ENCODE peak calls at places on chromosome 13, in five cellular contexts. V is MM.1S, K is IMR-90, W is breast epithelium, Q is SK-N-SH. L is an unnamed sample.

GRCh38 chr13:55402867-55403266 is 1737.9 kb upstream of the PRR20A start:
- DNase-seq in Q (no peak), K (no peak), W (no peak), V (no peak), L (no peak)

GRCh38 chr13:88189724-88190123 is 518.6 kb downstream of the SLITRK5 start:
- DNase-seq in K (no peak), Q (no peak), W (no peak), V (no peak), L (no peak)

GRCh38 chr13:28181413-28181812 is 43.1 kb downstream of the PAN3 start:
- DNase-seq in Q (no peak), V (no peak), W (no peak), K (peak), L (no peak)

GRCh38 chr13:36310417-36311108 is 12.9 kb upstream of the CCDC169 start:
- DNase-seq in W (no peak), Q (no peak), K (peak), V (no peak), L (no peak)

GRCh38 chr13:104831823-104832222 is 1703.6 kb downstream of the EFNB2 start:
- DNase-seq in Q (no peak), V (no peak), W (no peak), K (no peak), L (no peak)

GRCh38 chr13:77034883-77035282 is 7.9 kb upstream of the FBXL3 start:
- DNase-seq in Q (no peak), V (no peak), K (peak), W (no peak), L (no peak)

GRCh38 chr13:23987331-23987730 is 90.0 kb upstream of the C1QTNF9B start:
- DNase-seq in Q (no peak), K (peak), V (no peak), W (no peak), L (no peak)

GRCh38 chr13:106990594-106990993 is 422.7 kb upstream of the ARGLU1 start:
- DNase-seq in K (peak), V (no peak), Q (no peak), W (no peak), L (no peak)

GRCh38 chr13:43122706-43123268 is 99.4 kb downstream of the DNAJC15 start:
- DNase-seq in W (no peak), Q (peak), K (no peak), V (no peak), L (no peak)

GRCh38 chr13:111228262-111229144 is 91.9 kb upstream of the TEX29 start:
- DNase-seq in W (no peak), Q (no peak), K (peak), V (no peak), L (no peak)

GRCh38 chr13:75978815-75979214 is 342.7 kb downstream of the LMO7 start:
- DNase-seq in W (no peak), Q (no peak), V (no peak), K (no peak), L (no peak)

GRCh38 chr13:23672616-23673015 is 102.4 kb downstream of the TNFRSF19 start:
- DNase-seq in W (no peak), V (no peak), K (peak), Q (no peak), L (no peak)

GRCh38 chr13:28475916-28476725 is 18.8 kb downstream of the FLT1 start:
- DNase-seq in Q (no peak), K (peak), V (no peak), W (no peak), L (no peak)

GRCh38 chr13:28611654-28612131 is 47.2 kb upstream of the POMP start:
- DNase-seq in V (no peak), W (no peak), Q (no peak), K (peak), L (peak)

GRCh38 chr13:37037231-37037630 is 22.3 kb downstream of the SUPT20H start:
- DNase-seq in V (no peak), Q (no peak), W (no peak), K (no peak), L (no peak)

GRCh38 chr13:105672911-105673310 is 862.6 kb downstream of the EFNB2 start:
- DNase-seq in W (no peak), V (no peak), Q (no peak), K (no peak), L (no peak)

GRCh38 chr13:52738719-52739467 is 727 bp downstream of the CNMD start:
- DNase-seq in K (no peak), Q (no peak), W (no peak), V (no peak), L (no peak)

GRCh38 chr13:33089311-33089710 is 73.1 kb downstream of the KL start:
- DNase-seq in K (no peak), W (no peak), V (no peak), Q (no peak), L (no peak)

GRCh38 chr13:99075268-99076191 is 97.7 kb upstream of the DOCK9 start:
- DNase-seq in W (no peak), Q (no peak), K (no peak), V (peak), L (peak)

GRCh38 chr13:89627991-89628390 is 1719.5 kb upstream of the MIR17HG start:
- DNase-seq in W (no peak), K (no peak), V (no peak), Q (no peak), L (no peak)

GRCh38 chr13:68588623-68589022 is 1358.5 kb upstream of the PCDH9 start:
- DNase-seq in K (no peak), V (peak), W (no peak), Q (no peak), L (no peak)

GRCh38 chr13:112755331-112755730 is 65.5 kb downstream of the ATP11A start:
- DNase-seq in Q (no peak), V (no peak), K (no peak), W (no peak), L (no peak)
- H3K27ac ChIP-seq in Q (no peak), V (no peak), K (no peak), W (no peak), L (no peak)

DNA sequence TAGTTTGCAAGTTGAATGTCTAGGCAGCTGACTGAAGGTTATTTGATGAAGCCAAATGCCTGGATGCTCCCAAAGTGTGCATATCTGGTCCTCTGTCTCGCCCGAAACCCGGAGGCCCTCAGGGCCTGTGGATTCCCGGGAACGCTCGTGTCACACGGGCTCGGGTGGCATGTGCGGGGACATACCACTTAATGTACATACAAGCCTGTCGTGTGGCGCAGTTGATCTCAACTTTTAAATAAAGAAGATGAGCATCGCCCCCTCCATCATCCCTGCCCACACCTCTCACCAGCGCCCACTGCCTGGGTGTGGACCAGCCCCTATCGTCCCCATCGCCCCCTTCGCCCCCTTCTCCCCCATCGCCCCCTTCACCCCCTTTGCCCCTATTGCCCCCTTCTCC is 33.9 kb downstream of the ATP11A start:
- DNase-seq in V (no peak), W (no peak), Q (no peak), K (no peak), L (no peak)
- H3K27ac ChIP-seq in V (no peak), W (no peak), Q (no peak), K (no peak), L (no peak)

DNA sequence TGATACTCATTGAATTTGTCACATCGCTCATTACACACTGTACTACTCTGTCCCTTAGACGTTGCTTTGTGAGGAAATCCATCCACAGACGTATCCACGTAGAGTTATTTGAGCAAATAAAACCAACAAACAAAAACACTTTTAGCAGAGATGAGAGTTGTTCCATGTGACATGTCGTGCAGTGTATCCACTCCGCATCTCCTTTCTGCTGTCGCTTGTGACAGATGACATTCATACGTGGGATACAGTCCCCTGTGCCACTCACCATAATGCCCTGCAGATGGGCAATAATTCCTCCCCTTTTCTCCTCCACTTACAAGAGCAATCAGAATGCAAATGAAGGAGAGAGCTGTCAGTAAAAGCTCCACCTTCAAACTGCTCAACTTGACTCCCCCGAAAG is 26.0 kb downstream of the IRS2 start:
- DNase-seq in K (no peak), W (no peak), V (no peak), Q (no peak), L (no peak)
- H3K27ac ChIP-seq in K (no peak), W (no peak), V (no peak), Q (peak), L (no peak)

DNA sequence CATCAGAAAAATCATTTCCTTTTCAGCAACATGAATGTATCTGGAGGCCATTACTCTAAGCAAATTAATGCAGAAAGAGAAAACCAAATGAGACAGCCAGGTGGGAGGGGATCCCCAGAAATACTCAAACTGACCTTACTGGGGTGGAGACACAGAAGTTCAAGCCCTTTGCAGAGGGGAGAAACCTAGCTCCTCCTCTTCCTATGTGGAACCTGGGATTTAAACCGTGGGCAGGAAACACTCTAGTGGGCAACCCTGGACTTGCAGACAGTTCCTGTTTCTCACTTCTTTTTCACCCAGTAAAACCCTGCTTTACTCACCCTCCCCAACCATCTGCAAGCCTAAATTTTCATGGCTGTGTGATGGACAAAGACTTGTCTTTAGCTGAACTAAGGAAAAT is 61.3 kb downstream of the SLITRK6 start:
- DNase-seq in Q (no peak), V (peak), K (no peak), W (no peak), L (no peak)
- H3K27ac ChIP-seq in Q (no peak), V (no peak), K (no peak), W (no peak), L (no peak)

DNA sequence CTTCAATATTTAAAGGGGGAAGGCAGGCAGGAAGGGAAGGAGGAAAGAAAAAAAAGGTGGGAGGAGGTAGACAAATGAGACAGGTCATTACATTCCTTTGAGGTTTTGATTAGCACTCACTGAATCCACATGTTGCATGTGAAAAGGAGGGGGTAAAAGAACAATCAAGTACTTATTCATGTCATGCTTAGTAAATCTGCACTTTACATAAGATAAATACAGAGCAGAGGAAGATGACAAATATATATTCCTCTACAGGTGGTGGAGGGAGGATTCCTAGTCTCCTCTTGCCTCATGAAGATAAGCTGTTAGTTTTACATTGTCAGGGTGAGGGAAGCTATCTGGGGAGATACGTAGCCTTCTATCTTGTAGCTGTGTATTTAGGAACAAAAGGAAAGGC is 1645.4 kb upstream of the SPRY2 start:
- DNase-seq in W (no peak), K (no peak), Q (no peak), V (no peak), L (no peak)
- H3K27ac ChIP-seq in W (no peak), K (no peak), Q (no peak), V (no peak), L (no peak)

DNA sequence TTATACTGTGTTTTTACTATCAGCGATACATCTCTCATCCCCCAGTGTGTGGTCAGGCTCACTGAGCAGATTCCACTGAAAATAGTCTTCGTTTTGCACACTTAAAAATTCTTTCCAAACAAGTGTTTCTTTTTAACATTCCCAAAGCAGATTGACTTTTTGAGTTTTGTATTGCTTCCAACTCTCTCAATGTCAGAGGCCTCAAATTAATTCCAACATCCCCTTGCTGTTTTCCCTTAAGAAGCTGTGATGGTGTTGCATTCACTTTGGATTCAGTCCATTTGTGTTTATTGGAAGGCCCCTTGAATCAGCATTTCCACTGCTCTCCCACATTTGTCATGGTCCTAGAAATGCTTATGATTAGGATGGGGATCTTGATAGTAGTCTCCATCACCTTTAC is 228.7 kb downstream of the KCNRG start:
- DNase-seq in W (no peak), Q (no peak), V (no peak), K (no peak), L (no peak)
- H3K27ac ChIP-seq in W (peak), Q (no peak), V (no peak), K (no peak), L (no peak)

GRCh38 chr13:46617382-46617781 is 64.4 kb downstream of the LRCH1 start:
- DNase-seq in K (peak), Q (no peak), W (no peak), V (no peak), L (no peak)
- H3K27ac ChIP-seq in K (no peak), Q (no peak), W (peak), V (no peak), L (no peak)